ENCODE peak calls at places on chromosomes 7 and 10, in six cellular contexts. One of them, this sample, is unnamed.

GRCh38 chr10:27742926-27743735 is 2.5 kb downstream of the MKX start:
- DNase-seq in H1: no peak
- DNase-seq in HepG2: no peak
- DNase-seq in GM12891: peak; percentile 19
- DNase-seq in GM12878: no peak
- DNase-seq in K562: no peak
- DNase-seq in this sample: no peak

GRCh38 chr10:93958834-93959233 is 34.9 kb upstream of the PLCE1 start:
- DNase-seq in H1: no peak
- DNase-seq in HepG2: no peak
- DNase-seq in GM12891: no peak
- DNase-seq in GM12878: no peak
- DNase-seq in K562: no peak
- DNase-seq in this sample: no peak

GRCh38 chr10:2908851-2909630 is 158.3 kb upstream of the PFKP start:
- DNase-seq in H1: no peak
- DNase-seq in HepG2: no peak
- DNase-seq in GM12891: no peak
- DNase-seq in GM12878: no peak
- DNase-seq in K562: no peak
- DNase-seq in this sample: no peak

GRCh38 chr10:88922041-88922440 is 30.5 kb downstream of the ACTA2 start:
- DNase-seq in H1: no peak
- DNase-seq in HepG2: no peak
- DNase-seq in GM12891: no peak
- DNase-seq in GM12878: no peak
- DNase-seq in K562: no peak
- DNase-seq in this sample: no peak

GRCh38 chr7:73350311-73351068 is 22.5 kb downstream of the FKBP6 start:
- DNase-seq in H1: no peak
- DNase-seq in HepG2: no peak
- DNase-seq in GM12891: no peak
- DNase-seq in GM12878: no peak
- DNase-seq in K562: no peak
- DNase-seq in this sample: no peak

GRCh38 chr10:77939561-77940001 is 13.0 kb upstream of the DLG5 start:
- DNase-seq in H1: no peak
- DNase-seq in HepG2: no peak
- DNase-seq in GM12891: no peak
- DNase-seq in GM12878: no peak
- DNase-seq in K562: peak; percentile 10
- DNase-seq in this sample: no peak

GRCh38 chr10:61882621-61883375 is 18.7 kb upstream of the ARID5B start:
- DNase-seq in H1: no peak
- DNase-seq in HepG2: no peak
- DNase-seq in GM12891: no peak
- DNase-seq in GM12878: no peak
- DNase-seq in K562: no peak
- DNase-seq in this sample: no peak

GRCh38 chr7:151010307-151011096 is 13.8 kb downstream of the ATG9B start:
- DNase-seq in H1: no peak
- DNase-seq in HepG2: no peak
- DNase-seq in GM12891: no peak
- DNase-seq in GM12878: no peak
- DNase-seq in K562: peak; percentile 78
- DNase-seq in this sample: no peak

GRCh38 chr10:103772096-103772845 is 83.1 kb downstream of the SH3PXD2A start:
- DNase-seq in H1: peak; percentile 57
- DNase-seq in HepG2: no peak
- DNase-seq in GM12891: peak; percentile 51
- DNase-seq in GM12878: no peak
- DNase-seq in K562: peak; percentile 77
- DNase-seq in this sample: peak; percentile 66

GRCh38 chr10:73413108-73413527 is 740 bp downstream of the ANXA7 start:
- DNase-seq in H1: no peak
- DNase-seq in HepG2: peak; percentile 81
- DNase-seq in GM12891: peak; percentile 39
- DNase-seq in GM12878: peak; percentile 41
- DNase-seq in K562: peak; percentile 61
- DNase-seq in this sample: peak; percentile 34

GRCh38 chr10:93290661-93291354 is 191.3 kb downstream of the MYOF start:
- DNase-seq in H1: no peak
- DNase-seq in HepG2: no peak
- DNase-seq in GM12891: no peak
- DNase-seq in GM12878: no peak
- DNase-seq in K562: no peak
- DNase-seq in this sample: no peak

GRCh38 chr7:143016996-143017395 is 9.9 kb downstream of the OR9A2 start:
- DNase-seq in H1: no peak
- DNase-seq in HepG2: no peak
- DNase-seq in GM12891: no peak
- DNase-seq in GM12878: no peak
- DNase-seq in K562: no peak
- DNase-seq in this sample: no peak

GRCh38 chr7:27586825-27587224 is 75.9 kb downstream of the HIBADH start:
- DNase-seq in H1: no peak
- DNase-seq in HepG2: no peak
- DNase-seq in GM12891: no peak
- DNase-seq in GM12878: peak; percentile 53
- DNase-seq in K562: no peak
- DNase-seq in this sample: peak; percentile 12

GRCh38 chr7:92848854-92849745 is 12.7 kb upstream of the CDK6 start:
- DNase-seq in H1: no peak
- DNase-seq in HepG2: no peak
- DNase-seq in GM12891: no peak
- DNase-seq in GM12878: no peak
- DNase-seq in K562: no peak
- DNase-seq in this sample: no peak

GRCh38 chr7:92856436-92856835 is 20.1 kb upstream of the CDK6 start:
- DNase-seq in H1: no peak
- DNase-seq in HepG2: peak; percentile 47
- DNase-seq in GM12891: no peak
- DNase-seq in GM12878: no peak
- DNase-seq in K562: no peak
- DNase-seq in this sample: no peak

GRCh38 chr7:92851732-92852131 is 15.4 kb upstream of the CDK6 start:
- DNase-seq in H1: no peak
- DNase-seq in HepG2: no peak
- DNase-seq in GM12891: no peak
- DNase-seq in GM12878: no peak
- DNase-seq in K562: no peak
- DNase-seq in this sample: no peak

GRCh38 chr7:92850506-92850905 is 14.1 kb upstream of the CDK6 start:
- DNase-seq in H1: no peak
- DNase-seq in HepG2: no peak
- DNase-seq in GM12891: no peak
- DNase-seq in GM12878: no peak
- DNase-seq in K562: no peak
- DNase-seq in this sample: no peak

DNA sequence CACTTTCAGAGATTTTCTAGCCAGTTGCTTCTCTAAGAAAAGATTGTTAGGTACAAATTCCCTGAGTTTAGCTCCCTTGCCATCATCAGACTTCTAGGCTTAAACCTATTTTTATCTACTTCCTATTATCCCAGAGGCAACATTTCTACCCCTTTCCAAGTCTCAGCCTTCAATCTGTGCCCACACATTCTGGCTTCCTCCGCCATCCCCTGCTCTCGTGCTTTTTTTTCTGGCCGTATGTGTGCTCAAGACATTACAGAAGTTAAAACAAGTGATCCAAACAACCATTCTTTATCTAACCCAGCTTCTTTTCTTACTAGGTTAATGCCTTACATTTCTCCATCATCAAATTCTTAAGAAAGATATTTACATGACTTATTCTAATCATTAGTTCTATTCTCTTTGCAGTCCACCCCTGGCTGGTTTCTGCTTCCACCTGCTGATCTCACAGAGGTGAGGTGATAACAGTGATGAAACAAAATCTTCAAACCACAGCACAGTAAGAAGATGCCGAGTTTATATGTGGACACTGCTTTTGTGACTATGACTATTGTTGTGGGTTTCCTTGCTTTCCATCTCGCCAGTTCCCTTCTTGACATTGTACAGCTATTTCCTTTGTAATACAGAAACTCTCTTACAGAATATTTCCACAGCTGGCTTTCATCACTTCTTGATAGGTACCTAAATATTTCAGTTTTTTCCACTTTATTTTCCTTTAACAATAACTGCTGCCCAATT is 18.3 kb upstream of the CDK6 start:
- DNase-seq in H1: no peak
- DNase-seq in HepG2: no peak
- DNase-seq in GM12891: no peak
- DNase-seq in GM12878: no peak
- DNase-seq in K562: no peak
- DNase-seq in this sample: no peak
- TF ChIP-seq POLR2A in H1: no peak
- TF ChIP-seq POLR2A in HepG2: no peak
- TF ChIP-seq POLR2A in GM12891: no peak
- TF ChIP-seq POLR2A in GM12878: no peak
- TF ChIP-seq POLR2A in K562: no peak
- TF ChIP-seq POLR2A in this sample: no peak

GRCh38 chr10:28983799-28984198 is 305.1 kb upstream of the LYZL1 start:
- DNase-seq in H1: no peak
- DNase-seq in HepG2: no peak
- DNase-seq in GM12891: no peak
- DNase-seq in GM12878: no peak
- DNase-seq in K562: no peak
- DNase-seq in this sample: no peak
- TF ChIP-seq POLR2AphosphoS5 in H1: no peak
- TF ChIP-seq POLR2AphosphoS5 in HepG2: no peak
- TF ChIP-seq POLR2AphosphoS5 in GM12891: no peak
- TF ChIP-seq POLR2AphosphoS5 in GM12878: no peak
- TF ChIP-seq POLR2AphosphoS5 in K562: no peak
- TF ChIP-seq POLR2AphosphoS5 in this sample: no peak

DNA sequence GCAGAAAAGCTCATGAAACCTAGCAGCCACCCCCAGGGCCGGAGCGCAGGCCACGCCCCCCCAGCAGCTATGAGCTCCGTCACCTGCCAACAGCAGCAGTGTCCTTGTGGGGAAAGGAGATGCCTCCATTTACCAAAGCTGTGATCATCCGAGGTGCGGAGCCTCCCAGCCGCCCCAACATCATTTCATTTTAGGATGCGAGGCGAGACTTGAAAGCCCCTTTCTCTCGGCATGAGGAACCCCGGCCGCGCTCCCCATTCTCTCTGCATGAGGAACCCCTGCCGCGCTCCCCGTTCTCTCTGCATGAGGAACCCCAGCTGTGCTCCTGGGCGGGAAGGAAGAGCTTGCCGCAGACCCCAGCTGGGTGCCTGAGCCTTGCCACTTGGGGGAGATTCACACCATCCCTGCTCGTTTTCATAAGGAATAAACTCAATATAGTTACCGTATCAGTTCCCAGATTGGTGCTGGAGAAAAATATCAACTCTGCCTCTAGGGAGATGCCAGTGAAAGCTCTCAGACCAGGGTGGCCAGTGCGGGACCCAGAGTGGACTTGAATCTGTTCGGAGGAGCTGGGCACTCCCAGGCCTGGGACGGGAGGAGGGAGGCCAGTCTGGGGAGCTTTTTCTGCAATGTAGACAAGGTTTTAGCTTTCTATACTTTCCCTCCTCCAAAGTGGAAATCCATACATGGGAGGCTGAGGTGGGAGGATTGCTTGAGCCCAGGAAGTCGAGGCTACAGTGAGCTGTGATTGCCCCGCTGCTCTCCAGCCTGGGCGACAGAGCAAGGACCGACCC is 35.0 kb downstream of the JAKMIP3 start:
- DNase-seq in H1: no peak
- DNase-seq in HepG2: no peak
- DNase-seq in GM12891: no peak
- DNase-seq in GM12878: no peak
- DNase-seq in K562: no peak
- DNase-seq in this sample: no peak
- TF ChIP-seq TAF1 in H1: no peak
- TF ChIP-seq TAF1 in HepG2: no peak
- TF ChIP-seq TAF1 in GM12891: no peak
- TF ChIP-seq TAF1 in GM12878: no peak
- TF ChIP-seq TAF1 in K562: no peak
- TF ChIP-seq TAF1 in this sample: no peak

DNA sequence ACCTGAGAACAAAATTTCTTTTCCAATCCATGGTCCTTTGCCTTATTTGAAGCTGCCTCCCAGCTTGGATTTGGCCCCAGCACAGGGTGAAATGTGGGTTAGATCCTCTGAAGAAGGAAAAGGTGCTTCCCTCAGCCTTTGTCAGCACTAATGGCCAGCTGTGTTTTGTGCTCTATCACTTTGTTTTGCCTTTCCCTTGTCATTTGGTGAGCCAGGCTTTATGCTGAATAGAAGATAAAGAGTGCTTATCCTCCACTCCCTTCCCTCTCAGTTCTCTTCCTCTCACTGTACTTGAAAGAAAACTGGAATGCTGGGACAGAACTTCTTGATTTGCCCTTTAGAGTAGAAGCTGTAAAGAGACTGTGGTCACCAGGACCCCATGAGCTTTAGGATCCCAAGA is 81.6 kb downstream of the LRRC4 start:
- DNase-seq in H1: no peak
- DNase-seq in HepG2: no peak
- DNase-seq in GM12891: no peak
- DNase-seq in GM12878: no peak
- DNase-seq in K562: no peak
- DNase-seq in this sample: no peak
- TF ChIP-seq POLR2A in H1: no peak
- TF ChIP-seq POLR2A in HepG2: no peak
- TF ChIP-seq POLR2A in GM12891: no peak
- TF ChIP-seq POLR2A in GM12878: no peak
- TF ChIP-seq POLR2A in K562: no peak
- TF ChIP-seq POLR2A in this sample: no peak

This sample was measured in GM12892.